ENCODE peak calls at places on chromosomes 3 and 15, in five cellular contexts. S, Y, L, T and K are unnamed samples.

GRCh38 chr15:99366013-99366412 is 114.7 kb downstream of the LRRC28 start:
- DNase-seq in S (no peak), Y (no peak), L (no peak), T (no peak), K (no peak)

GRCh38 chr3:28667646-28668376 is 319.2 kb upstream of the AZI2 start:
- DNase-seq in S (peak), Y (no peak), L (no peak), T (peak), K (no peak)

GRCh38 chr15:63439536-63440264 is 58.1 kb upstream of the CA12 start:
- DNase-seq in S (no peak), Y (no peak), L (no peak), T (no peak), K (no peak)

GRCh38 chr15:61049934-61050333 is 179.2 kb downstream of the RORA start:
- DNase-seq in S (no peak), Y (no peak), L (no peak), T (no peak), K (no peak)

GRCh38 chr15:85750807-85751730 is 43.7 kb downstream of the KLHL25 start:
- DNase-seq in S (no peak), Y (no peak), L (peak), T (no peak), K (no peak)

GRCh38 chr3:65028024-65028423 is 340.2 kb upstream of the ADAMTS9 start:
- DNase-seq in S (no peak), Y (no peak), L (no peak), T (no peak), K (no peak)

GRCh38 chr3:58625196-58625595 is 41.4 kb downstream of the FAM3D start:
- DNase-seq in S (no peak), Y (no peak), L (no peak), T (no peak), K (no peak)

GRCh38 chr15:68365140-68365745 is 66.7 kb downstream of the ITGA11 start:
- DNase-seq in S (no peak), Y (no peak), L (no peak), T (no peak), K (no peak)

GRCh38 chr15:52527898-52528464 is 699 bp downstream of the MYO5A start:
- DNase-seq in S (peak), Y (no peak), L (no peak), T (peak), K (no peak)

GRCh38 chr3:55481067-55481917 is 5.8 kb downstream of the WNT5A start:
- DNase-seq in S (peak), Y (peak), L (peak), T (no peak), K (no peak)

GRCh38 chr15:48625126-48625525 is 20.4 kb downstream of the FBN1 start:
- DNase-seq in S (no peak), Y (no peak), L (no peak), T (no peak), K (no peak)

GRCh38 chr3:12750658-12751071 is 8.4 kb downstream of the TMEM40 start:
- DNase-seq in S (no peak), Y (peak), L (no peak), T (no peak), K (no peak)

GRCh38 chr3:115040673-115041286 is 106.3 kb downstream of the ZBTB20 start:
- DNase-seq in S (no peak), Y (no peak), L (no peak), T (peak), K (no peak)

GRCh38 chr3:10783360-10784346 is 32.4 kb upstream of the SLC6A11 start:
- DNase-seq in S (no peak), Y (no peak), L (no peak), T (peak), K (no peak)

GRCh38 chr15:89690276-89691218 is at the start of the genes PEX11A and WDR93:
- DNase-seq in S (peak), Y (no peak), L (peak), T (peak), K (peak)

GRCh38 chr3:111669926-111670630 is 74.9 kb upstream of the ZBED2 start:
- DNase-seq in S (no peak), Y (no peak), L (no peak), T (no peak), K (no peak)

GRCh38 chr3:186117521-186118111 is 8.7 kb upstream of the ETV5 start:
- DNase-seq in S (no peak), Y (no peak), L (no peak), T (no peak), K (no peak)

GRCh38 chr3:51971350-51971749 is 2.5 kb downstream of the ABHD14B start:
- DNase-seq in S (no peak), Y (no peak), L (no peak), T (no peak), K (no peak)

GRCh38 chr3:51977449-51978142 is 2.7 kb downstream of the ABHD14A start:
- DNase-seq in S (no peak), Y (no peak), L (no peak), T (no peak), K (no peak)

GRCh38 chr3:51974963-51975856 is at the start of gene ABHD14A:
- DNase-seq in S (peak), Y (no peak), L (no peak), T (no peak), K (no peak)

GRCh38 chr3:51975857-51976549 is 1.1 kb downstream of the ABHD14A start:
- DNase-seq in S (peak), Y (no peak), L (peak), T (peak), K (no peak)

DNA sequence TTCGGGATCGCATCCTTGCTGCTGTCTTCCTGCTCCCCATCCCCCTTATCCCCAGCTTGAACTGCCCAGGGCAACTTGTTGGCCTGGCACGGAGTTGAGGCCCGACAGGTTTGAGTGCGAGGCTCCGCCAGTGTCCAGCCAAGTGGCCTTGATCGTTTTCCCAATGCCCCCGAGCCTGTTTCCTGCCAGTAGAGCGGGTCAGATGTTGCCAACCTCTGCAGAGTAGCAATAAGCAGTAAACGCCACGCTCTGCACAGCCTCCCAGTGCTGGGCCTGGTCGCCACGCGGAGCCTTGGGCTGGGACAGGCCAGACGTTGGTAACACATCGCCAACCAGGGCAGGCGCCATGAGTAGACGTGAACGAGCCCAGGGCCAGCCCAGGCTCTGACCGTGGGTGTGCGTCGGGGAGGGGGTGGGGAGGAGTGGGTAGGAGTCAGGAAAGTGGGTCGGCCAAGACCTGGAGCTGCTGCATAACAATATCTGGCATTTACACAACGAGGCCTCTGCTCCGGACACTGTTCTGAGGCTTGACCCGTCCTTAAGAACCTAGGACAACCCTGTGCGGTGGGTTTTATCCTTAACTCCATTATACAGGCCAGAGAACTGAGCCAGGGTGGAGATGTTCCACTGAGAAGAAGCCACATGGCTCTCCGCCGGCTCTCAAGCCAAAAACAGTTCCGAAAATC is 444 bp upstream of the ABHD14A start:
- DNase-seq in S (peak), Y (no peak), L (no peak), T (peak), K (no peak)
- TF ChIP-seq CTCF in S (no peak), Y (no peak), L (no peak), T (peak), K (no peak)

GRCh38 chr3:71131893-71132314 is 451.6 kb downstream of the FOXP1 start:
- DNase-seq in S (no peak), Y (no peak), L (no peak), T (no peak), K (no peak)

GRCh38 chr3:71132995-71133730 is 450.4 kb downstream of the FOXP1 start:
- DNase-seq in S (no peak), Y (no peak), L (no peak), T (no peak), K (no peak)

GRCh38 chr3:71131385-71131871 is 452.1 kb downstream of the FOXP1 start:
- DNase-seq in S (no peak), Y (no peak), L (no peak), T (no peak), K (no peak)

GRCh38 chr3:71135373-71136088 is 448.0 kb downstream of the FOXP1 start:
- DNase-seq in S (no peak), Y (no peak), L (no peak), T (no peak), K (no peak)

DNA sequence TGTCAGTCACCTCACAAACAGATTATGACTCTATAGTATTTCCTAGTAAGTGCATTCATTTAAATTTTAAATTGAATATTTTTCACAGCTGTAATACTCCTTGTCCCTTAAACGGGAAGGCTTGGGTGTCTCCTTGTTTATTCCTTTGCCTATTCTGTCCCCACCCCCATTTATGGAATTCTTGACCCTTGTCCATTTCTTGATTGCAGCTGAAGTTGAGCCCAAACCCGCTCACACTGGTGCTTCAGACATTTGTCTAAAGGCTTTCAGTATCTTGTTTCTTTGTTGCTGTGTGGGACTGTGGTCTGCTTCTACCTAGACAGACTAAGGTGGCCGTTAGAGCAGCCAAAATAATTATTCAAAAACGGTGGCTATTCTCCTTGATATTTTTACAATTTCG is 449.7 kb downstream of the FOXP1 start:
- DNase-seq in S (no peak), Y (no peak), L (no peak), T (no peak), K (no peak)
- H3K4me3 ChIP-seq in S (no peak), Y (no peak), L (no peak), T (no peak), K (no peak)

DNA sequence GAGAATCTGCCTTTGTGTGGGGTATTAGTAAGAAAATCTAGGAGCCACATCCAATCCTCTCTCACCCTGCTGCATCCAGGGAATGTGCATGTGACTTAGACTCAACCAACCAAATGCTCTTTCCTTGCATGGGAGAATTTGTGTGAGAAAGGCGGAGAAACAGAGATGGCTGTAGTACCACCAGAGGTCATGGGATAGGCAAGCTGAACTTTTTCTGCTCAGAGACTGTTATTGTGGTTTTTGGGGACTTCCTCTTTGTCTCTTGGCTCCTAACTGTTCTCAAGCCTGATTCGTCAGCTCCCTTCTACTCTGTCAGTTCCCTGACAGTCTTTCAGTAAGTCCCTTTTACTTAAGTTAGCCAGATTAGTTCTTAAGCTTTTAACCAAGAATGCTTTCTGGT is 2.6 kb upstream of the ZSCAN2 start:
- DNase-seq in S (no peak), Y (no peak), L (no peak), T (peak), K (no peak)
- TF ChIP-seq CTCF in S (no peak), Y (no peak), L (no peak), T (no peak), K (no peak)

GRCh38 chr3:131402391-131403039 is 20.9 kb downstream of the NUDT16 start:
- DNase-seq in S (no peak), Y (peak), L (no peak), T (no peak), K (no peak)
- H3K4me3 ChIP-seq in S (no peak), Y (no peak), L (no peak), T (no peak), K (no peak)

DNA sequence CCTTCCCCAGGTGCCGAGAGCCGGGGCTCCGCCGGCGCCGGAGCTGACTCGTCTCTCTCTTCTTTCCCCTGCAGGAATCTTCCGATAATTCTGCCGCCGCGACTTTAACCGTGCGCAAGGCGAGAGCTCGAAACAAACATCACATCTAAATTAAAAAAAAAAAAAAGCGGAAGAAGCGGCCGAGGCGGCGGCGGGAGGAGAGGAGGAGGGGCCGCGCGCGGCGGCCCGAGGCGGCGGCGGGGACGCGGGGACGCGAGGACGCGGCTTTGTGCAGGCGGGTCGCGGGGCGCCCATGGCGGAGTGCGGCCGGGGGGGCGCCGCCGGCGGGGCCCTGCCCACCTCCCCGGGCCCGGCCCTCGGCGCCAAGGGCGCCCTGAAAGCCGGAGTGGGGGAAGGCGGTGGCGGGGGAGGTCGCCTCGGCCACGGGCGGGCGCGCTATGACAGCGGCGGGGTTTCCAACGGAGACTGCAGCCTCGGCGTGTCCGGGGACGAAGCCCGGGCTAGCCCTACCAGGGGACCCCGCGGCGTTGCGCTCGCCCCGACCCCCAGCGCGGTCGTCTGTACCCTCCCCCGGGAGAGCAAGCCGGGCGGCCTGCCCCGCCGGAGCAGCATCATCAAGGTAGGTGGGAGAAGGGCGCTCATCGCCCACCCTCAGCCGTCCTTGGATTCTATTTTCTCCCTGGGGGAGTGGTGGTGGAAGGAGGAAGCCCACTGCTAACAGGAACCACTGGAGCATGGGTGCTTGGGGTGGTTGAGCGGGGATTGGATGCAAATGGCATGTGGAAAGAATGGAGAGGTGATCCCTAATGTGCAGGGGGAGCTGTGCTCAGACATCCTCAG is at the start of gene PLCL2:
- DNase-seq in S (peak), Y (no peak), L (peak), T (peak), K (no peak)
- TF ChIP-seq CTCF in S (no peak), Y (peak), L (no peak), T (no peak), K (no peak)